ENCODE peak calls at places on chromosomes 3 and 15, in four cellular contexts. K, M, X and R are unnamed samples.

GRCh38 chr3:134031620-134031915 is 1.8 kb upstream of the SLCO2A1 start:
- DNase-seq in K (no peak), M (no peak), X (no peak), R (no peak)

GRCh38 chr15:80803580-80804525 is 24.7 kb downstream of the CEMIP start:
- DNase-seq in X (no peak), M (no peak), K (no peak), R (no peak)

GRCh38 chr3:153829596-153830170 is 291.5 kb upstream of the ARHGEF26 start:
- DNase-seq in M (no peak), K (no peak), X (no peak), R (no peak)

GRCh38 chr15:91866371-91866905 is 12.9 kb downstream of the SLCO3A1 start:
- DNase-seq in K (no peak), X (no peak), M (no peak), R (no peak)

GRCh38 chr15:35118987-35119386 is 33.9 kb upstream of the NANOGP8 start:
- DNase-seq in X (no peak), M (no peak), K (no peak), R (no peak)

GRCh38 chr15:90869601-90870353 is 1.4 kb downstream of the FURIN start:
- DNase-seq in K (peak), M (peak), X (no peak), R (no peak)

GRCh38 chr15:34721802-34722795 is 32.7 kb downstream of the GJD2 start:
- DNase-seq in K (peak), X (peak), M (peak), R (no peak)

GRCh38 chr15:36590838-36591237 is 11.4 kb downstream of the CDIN1 start:
- DNase-seq in M (no peak), X (no peak), K (no peak), R (no peak)

GRCh38 chr3:57949779-57950618 is 58.2 kb upstream of the FLNB start:
- DNase-seq in M (peak), X (no peak), K (no peak), R (no peak)
- TF ChIP-seq CTCF in M (peak), X (no peak), K (no peak), R (no peak)

DNA sequence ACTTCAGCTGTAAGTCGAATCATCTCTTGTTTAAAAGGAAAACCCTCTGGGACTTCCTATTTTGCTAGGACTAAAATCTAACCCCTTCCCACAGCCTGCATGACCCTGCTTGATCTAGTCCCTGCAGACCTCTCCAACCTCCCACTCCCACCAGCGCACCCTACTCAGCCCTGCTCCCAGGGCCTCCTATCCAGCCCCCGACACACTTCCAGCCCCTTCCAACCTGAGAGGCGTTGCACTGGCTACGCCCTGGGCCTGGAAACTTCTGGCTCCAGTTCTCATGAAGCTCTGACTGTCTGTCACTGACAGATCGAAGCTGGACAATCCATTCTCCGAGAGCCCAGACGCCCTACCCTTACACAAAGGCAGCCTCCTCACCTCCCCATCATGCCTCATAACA is 21.8 kb downstream of the NTRK3 start:
- DNase-seq in K (no peak), X (no peak), M (no peak), R (no peak)
- TF ChIP-seq CTCF in K (no peak), X (no peak), M (no peak), R (no peak)

GRCh38 chr3:12098400-12098799 is 60.3 kb downstream of the TIMP4 start:
- DNase-seq in M (no peak), X (no peak), K (no peak), R (no peak)
- TF ChIP-seq CTCF in M (no peak), X (peak), K (peak), R (no peak)

GRCh38 chr3:171173732-171174131 is 147.2 kb upstream of the SLC2A2 start:
- DNase-seq in M (peak), K (no peak), X (no peak), R (no peak)

GRCh38 chr3:171169866-171170265 is 143.3 kb upstream of the SLC2A2 start:
- DNase-seq in M (no peak), X (no peak), K (no peak), R (no peak)

GRCh38 chr3:171168551-171168950 is 142.0 kb upstream of the SLC2A2 start:
- DNase-seq in K (no peak), M (no peak), X (no peak), R (no peak)

GRCh38 chr3:171169443-171169842 is 142.9 kb upstream of the SLC2A2 start:
- DNase-seq in X (no peak), K (no peak), M (no peak), R (no peak)

GRCh38 chr3:171172070-171172469 is 145.6 kb upstream of the SLC2A2 start:
- DNase-seq in X (no peak), M (no peak), K (peak), R (no peak)
- TF ChIP-seq CTCF in X (peak), M (peak), K (peak), R (no peak)

GRCh38 chr3:72891053-72891855 is 3.4 kb downstream of the GXYLT2 start:
- DNase-seq in K (no peak), M (peak), X (no peak), R (no peak)

GRCh38 chr3:72892081-72892763 is 4.4 kb downstream of the GXYLT2 start:
- DNase-seq in M (no peak), X (no peak), K (no peak), R (no peak)

GRCh38 chr3:72894941-72895552 is 7.2 kb downstream of the GXYLT2 start:
- DNase-seq in M (no peak), X (no peak), K (no peak), R (no peak)

GRCh38 chr3:72890166-72890925 is 2.5 kb downstream of the GXYLT2 start:
- DNase-seq in M (no peak), X (no peak), K (no peak), R (no peak)

DNA sequence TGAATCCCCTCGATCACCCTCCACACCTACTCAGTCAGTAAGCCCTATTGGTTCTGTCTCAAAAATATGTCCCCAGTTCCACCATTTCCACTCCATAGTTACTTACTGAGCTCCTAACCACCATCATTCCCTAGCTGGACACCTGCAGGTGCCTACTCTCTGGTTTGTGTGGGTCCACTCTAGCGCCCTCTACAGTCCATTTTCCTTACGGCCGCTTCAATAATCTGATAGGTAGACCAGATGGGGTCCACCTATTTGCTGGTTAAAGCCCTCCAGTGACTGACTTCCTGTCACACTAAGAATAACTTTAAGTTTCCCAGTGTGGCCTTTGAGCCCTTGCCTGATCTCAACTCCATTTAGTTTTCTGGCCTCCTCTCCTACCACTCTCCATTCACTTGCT is 5.0 kb downstream of the GXYLT2 start:
- DNase-seq in K (peak), M (no peak), X (no peak), R (no peak)
- TF ChIP-seq CTCF in K (peak), M (peak), X (peak), R (no peak)

DNA sequence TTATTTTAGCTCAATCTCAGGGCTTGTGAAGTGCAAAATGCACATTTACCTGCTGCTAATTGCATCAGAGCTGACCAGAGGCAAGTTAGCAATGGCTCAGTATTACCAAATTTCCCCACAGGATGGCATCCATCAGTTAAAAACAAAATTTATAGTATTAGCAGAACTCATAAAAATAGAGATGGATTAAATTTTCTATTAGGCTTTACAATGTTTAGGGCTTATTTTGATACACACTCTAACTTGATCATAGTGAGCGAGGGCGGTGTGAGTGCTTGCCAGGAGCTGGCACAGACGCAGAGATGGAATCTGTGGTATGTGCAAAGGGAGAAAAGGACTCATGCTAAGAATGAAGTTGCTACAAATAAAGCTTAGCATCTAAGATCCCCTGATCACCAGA is 241.0 kb downstream of the NSUN3 start:
- DNase-seq in K (no peak), X (no peak), M (peak), R (no peak)
- TF ChIP-seq CTCF in K (no peak), X (no peak), M (peak), R (no peak)